ENCODE peak calls at places on chromosomes 13 and 19, in ten cellular contexts. W is heart right ventricle, S is upper lobe of right lung, L is IMR-90, J is body of pancreas, V is NCI-H460, X is NCI-H524 treated with DMSO at 0.1 percent for 48 hours, N is lung, B is Calu3, C is amniotic epithelial cell. G is an unnamed sample.
A peak's percentile ranks its signal among the peaks of the same experiment; 100 is the strongest.

GRCh38 chr13:83831796-83832195 is 50.5 kb downstream of the SLITRK1 start:
- DNase-seq in W (no peak), S (no peak), L (no peak), J (no peak), V (no peak), X (no peak), N (no peak), B (no peak), C (no peak), G (no peak)

GRCh38 chr13:50715402-50716146 is 127.9 kb downstream of the DLEU7 start:
- DNase-seq in W (peak; percentile 35), S (peak; percentile 78), L (no peak), J (no peak), V (no peak), X (no peak), N (peak; percentile 45), B (no peak), C (no peak), G (peak; percentile 23)

GRCh38 chr19:28332886-28333285 is 880.1 kb downstream of the UQCRFS1 start:
- DNase-seq in W (no peak), S (no peak), L (no peak), J (no peak), V (no peak), X (no peak), N (no peak), B (no peak), C (no peak), G (no peak)

GRCh38 chr13:110503979-110504499 is 57.5 kb downstream of the RAB20 start:
- DNase-seq in W (no peak), S (no peak), L (no peak), J (no peak), V (no peak), X (no peak), N (no peak), B (no peak), C (no peak), G (peak; percentile 49)

GRCh38 chr19:11699931-11700794 is 38.6 kb downstream of the ZNF823 start:
- DNase-seq in W (no peak), S (no peak), L (peak; percentile 42), J (no peak), V (peak; percentile 2), X (no peak), N (no peak), B (peak; percentile 8), C (peak; percentile 40), G (peak; percentile 20)

GRCh38 chr13:29969286-29969685 is 118.9 kb upstream of the UBL3 start:
- DNase-seq in W (no peak), S (no peak), L (peak; percentile 92), J (no peak), V (no peak), X (no peak), N (no peak), B (no peak), C (peak; percentile 98), G (no peak)

GRCh38 chr19:15161028-15161984 is 39.5 kb downstream of the NOTCH3 start:
- DNase-seq in W (no peak), S (no peak), L (peak; percentile 18), J (no peak), V (peak; percentile 32), X (no peak), N (no peak), B (peak; percentile 54), C (peak; percentile 43), G (no peak)

GRCh38 chr13:71867101-71867814 is at the start of gene DACH1:
- DNase-seq in W (peak; percentile 53), S (peak; percentile 62), L (peak; percentile 20), J (peak; percentile 45), V (peak; percentile 3), X (peak; percentile 94), N (peak; percentile 57), B (no peak), C (peak; percentile 64), G (peak; percentile 80)

GRCh38 chr13:99955747-99956472 is 15.7 kb downstream of the ZIC5 start:
- DNase-seq in W (no peak), S (no peak), L (peak; percentile 17), J (no peak), V (no peak), X (no peak), N (no peak), B (no peak), C (peak; percentile 4), G (no peak)

GRCh38 chr13:66048888-66049287 is 1181.2 kb downstream of the PCDH9 start:
- DNase-seq in W (no peak), S (no peak), L (peak; percentile 27), J (no peak), V (no peak), X (no peak), N (no peak), B (no peak), C (peak; percentile 23), G (no peak)

GRCh38 chr13:71290963-71291937 is 575.8 kb downstream of the DACH1 start:
- DNase-seq in W (no peak), S (no peak), L (peak; percentile 1), J (peak; percentile 46), V (peak; percentile 54), X (no peak), N (no peak), B (peak; percentile 12), C (peak; percentile 46), G (no peak)

GRCh38 chr19:11073568-11073967 is 15.7 kb upstream of the LDLR start:
- DNase-seq in W (no peak), S (no peak), L (no peak), J (no peak), V (no peak), X (no peak), N (no peak), B (no peak), C (no peak), G (no peak)

GRCh38 chr13:27659466-27659865 is 37.8 kb downstream of the POLR1D start:
- DNase-seq in W (no peak), S (no peak), L (no peak), J (no peak), V (no peak), X (no peak), N (no peak), B (no peak), C (peak; percentile 72), G (no peak)

GRCh38 chr13:21079761-21080730 is 18.7 kb upstream of the LATS2 start:
- DNase-seq in W (no peak), S (no peak), L (peak; percentile 93), J (peak; percentile 31), V (no peak), X (no peak), N (no peak), B (peak; percentile 39), C (peak; percentile 84), G (no peak)

GRCh38 chr19:41546386-41546789 is 29.6 kb upstream of the CEACAM21 start:
- DNase-seq in W (no peak), S (no peak), L (no peak), J (no peak), V (no peak), X (no peak), N (no peak), B (no peak), C (no peak), G (no peak)

GRCh38 chr13:112453207-112453829 is 77.2 kb downstream of the SPACA7 start:
- DNase-seq in W (no peak), S (no peak), L (no peak), J (no peak), V (no peak), X (no peak), N (no peak), B (no peak), C (no peak), G (no peak)

GRCh38 chr19:37999309-38000213 is 92.6 kb downstream of the SIPA1L3 start:
- DNase-seq in W (peak; percentile 30), S (no peak), L (peak; percentile 98), J (no peak), V (no peak), X (no peak), N (no peak), B (no peak), C (peak; percentile 99), G (no peak)

GRCh38 chr19:33022472-33023116 is 42.1 kb downstream of the RHPN2 start:
- DNase-seq in W (no peak), S (no peak), L (no peak), J (no peak), V (no peak), X (no peak), N (no peak), B (no peak), C (no peak), G (no peak)

GRCh38 chr13:28173793-28174192 is 35.4 kb downstream of the PAN3 start:
- DNase-seq in W (no peak), S (no peak), L (no peak), J (no peak), V (no peak), X (no peak), N (no peak), B (peak; percentile 29), C (peak; percentile 32), G (no peak)

GRCh38 chr13:39612023-39612637 is 9.1 kb upstream of the LHFPL6 start:
- DNase-seq in W (no peak), S (no peak), L (peak; percentile 78), J (peak; percentile 76), V (peak; percentile 56), X (no peak), N (peak; percentile 67), B (peak; percentile 57), C (peak; percentile 72), G (peak; percentile 77)

GRCh38 chr19:16871870-16872269 is 16.9 kb upstream of the F2RL3 start:
- DNase-seq in W (no peak), S (no peak), L (no peak), J (no peak), V (no peak), X (no peak), N (no peak), B (no peak), C (no peak), G (peak; percentile 52)

GRCh38 chr13:63737418-63737817 is 2321.8 kb upstream of the PCDH20 start:
- DNase-seq in W (no peak), S (peak; percentile 56), L (no peak), J (peak; percentile 7), V (no peak), X (no peak), N (no peak), B (no peak), C (no peak), G (no peak)

GRCh38 chr13:80469105-80469840 is 128.3 kb upstream of the SPRY2 start:
- DNase-seq in W (no peak), S (no peak), L (no peak), J (no peak), V (no peak), X (no peak), N (no peak), B (no peak), C (no peak), G (no peak)

GRCh38 chr13:31885994-31886393 is 145.6 kb upstream of the FRY start:
- DNase-seq in W (no peak), S (no peak), L (peak; percentile 4), J (no peak), V (no peak), X (peak; percentile 33), N (no peak), B (no peak), C (peak; percentile 40), G (no peak)

GRCh38 chr19:50377051-50377441 is 789 bp downstream of the NR1H2 start:
- DNase-seq in W (no peak), S (peak; percentile 80), L (no peak), J (peak; percentile 62), V (no peak), X (no peak), N (no peak), B (peak; percentile 50), C (no peak), G (peak; percentile 65)

GRCh38 chr13:43963726-43964125 is 84.0 kb downstream of the LACC1 start:
- DNase-seq in W (no peak), S (no peak), L (no peak), J (no peak), V (no peak), X (no peak), N (no peak), B (no peak), C (no peak), G (no peak)

GRCh38 chr13:109113427-109113826 is 484.0 kb downstream of the MYO16 start:
- DNase-seq in W (no peak), S (no peak), L (no peak), J (no peak), V (no peak), X (no peak), N (no peak), B (no peak), C (peak; percentile 71), G (no peak)

GRCh38 chr13:48526269-48526668 is 6.6 kb downstream of the RCBTB2 start:
- DNase-seq in W (no peak), S (no peak), L (no peak), J (no peak), V (no peak), X (no peak), N (no peak), B (no peak), C (no peak), G (no peak)

G was measured in colonic mucosa.